ENCODE peak calls at places on chromosomes 5 and 9, in six cellular contexts. One of them, this sample, is unnamed.

GRCh38 chr5:127967983-127968592 is 115.5 kb upstream of the SLC12A2 start:
- DNase-seq in AG04450: no peak
- DNase-seq in spleen: no peak
- DNase-seq in colonic mucosa: no peak
- DNase-seq in WERI-Rb-1: no peak
- DNase-seq in heart right ventricle: no peak
- DNase-seq in this sample: no peak

GRCh38 chr5:163347671-163348070 is 89.7 kb upstream of the CCNG1 start:
- DNase-seq in AG04450: peak
- DNase-seq in spleen: no peak
- DNase-seq in colonic mucosa: peak
- DNase-seq in WERI-Rb-1: peak
- DNase-seq in heart right ventricle: no peak
- DNase-seq in this sample: peak

GRCh38 chr9:119443179-119443578 is 73.9 kb upstream of the BRINP1 start:
- DNase-seq in AG04450: no peak
- DNase-seq in spleen: no peak
- DNase-seq in colonic mucosa: no peak
- DNase-seq in WERI-Rb-1: no peak
- DNase-seq in heart right ventricle: no peak
- DNase-seq in this sample: no peak

GRCh38 chr5:91928751-91929521 is 545.8 kb upstream of the ARRDC3 start:
- DNase-seq in AG04450: no peak
- DNase-seq in spleen: no peak
- DNase-seq in colonic mucosa: no peak
- DNase-seq in WERI-Rb-1: no peak
- DNase-seq in heart right ventricle: no peak
- DNase-seq in this sample: no peak

GRCh38 chr5:168908207-168908606 is 329.0 kb upstream of the PANK3 start:
- DNase-seq in AG04450: no peak
- DNase-seq in spleen: no peak
- DNase-seq in colonic mucosa: no peak
- DNase-seq in WERI-Rb-1: no peak
- DNase-seq in heart right ventricle: no peak
- DNase-seq in this sample: no peak

GRCh38 chr5:6493681-6494454 is 45.2 kb downstream of the UBE2QL1 start:
- DNase-seq in AG04450: no peak
- DNase-seq in spleen: no peak
- DNase-seq in colonic mucosa: no peak
- DNase-seq in WERI-Rb-1: no peak
- DNase-seq in heart right ventricle: no peak
- DNase-seq in this sample: no peak

GRCh38 chr9:92763721-92764380 is 782 bp downstream of the BICD2 start:
- DNase-seq in AG04450: no peak
- DNase-seq in spleen: peak
- DNase-seq in colonic mucosa: no peak
- DNase-seq in WERI-Rb-1: peak
- DNase-seq in heart right ventricle: peak
- DNase-seq in this sample: peak

GRCh38 chr5:113230711-113231652 is 203.8 kb downstream of the TSSK1B start:
- DNase-seq in AG04450: no peak
- DNase-seq in spleen: no peak
- DNase-seq in colonic mucosa: no peak
- DNase-seq in WERI-Rb-1: no peak
- DNase-seq in heart right ventricle: no peak
- DNase-seq in this sample: no peak

GRCh38 chr9:127388037-127388855 is 8.7 kb upstream of the SLC2A8 start:
- DNase-seq in AG04450: peak
- DNase-seq in spleen: peak
- DNase-seq in colonic mucosa: peak
- DNase-seq in WERI-Rb-1: no peak
- DNase-seq in heart right ventricle: no peak
- DNase-seq in this sample: peak

GRCh38 chr5:53877243-53877642 is 316.8 kb downstream of the NDUFS4 start:
- DNase-seq in AG04450: peak
- DNase-seq in spleen: no peak
- DNase-seq in colonic mucosa: no peak
- DNase-seq in WERI-Rb-1: no peak
- DNase-seq in heart right ventricle: no peak
- DNase-seq in this sample: no peak

GRCh38 chr9:82987790-82988189 is 75.2 kb downstream of the RASEF start:
- DNase-seq in AG04450: no peak
- DNase-seq in spleen: no peak
- DNase-seq in colonic mucosa: peak
- DNase-seq in WERI-Rb-1: peak
- DNase-seq in heart right ventricle: no peak
- DNase-seq in this sample: no peak

GRCh38 chr5:33275921-33276705 is 164.7 kb upstream of the TARS1 start:
- DNase-seq in AG04450: no peak
- DNase-seq in spleen: no peak
- DNase-seq in colonic mucosa: no peak
- DNase-seq in WERI-Rb-1: no peak
- DNase-seq in heart right ventricle: no peak
- DNase-seq in this sample: no peak

GRCh38 chr9:126413470-126414051 is 86.9 kb downstream of the MVB12B start:
- DNase-seq in AG04450: no peak
- DNase-seq in spleen: no peak
- DNase-seq in colonic mucosa: no peak
- DNase-seq in WERI-Rb-1: no peak
- DNase-seq in heart right ventricle: no peak
- DNase-seq in this sample: no peak

GRCh38 chr5:124301850-124302249 is 444.6 kb downstream of the ZNF608 start:
- DNase-seq in AG04450: peak
- DNase-seq in spleen: no peak
- DNase-seq in colonic mucosa: no peak
- DNase-seq in WERI-Rb-1: no peak
- DNase-seq in heart right ventricle: no peak
- DNase-seq in this sample: no peak

GRCh38 chr5:180116441-180117377 is 45.1 kb upstream of the RNF130 start:
- DNase-seq in AG04450: no peak
- DNase-seq in spleen: peak
- DNase-seq in colonic mucosa: no peak
- DNase-seq in WERI-Rb-1: no peak
- DNase-seq in heart right ventricle: peak
- DNase-seq in this sample: no peak
- TF ChIP-seq CTCF in AG04450: no peak
- TF ChIP-seq CTCF in spleen: no peak
- TF ChIP-seq CTCF in colonic mucosa: no peak
- TF ChIP-seq CTCF in WERI-Rb-1: no peak
- TF ChIP-seq CTCF in heart right ventricle: no peak
- TF ChIP-seq CTCF in this sample: no peak

GRCh38 chr5:3854069-3854741 is 258.6 kb downstream of the IRX1 start:
- DNase-seq in AG04450: no peak
- DNase-seq in spleen: no peak
- DNase-seq in colonic mucosa: no peak
- DNase-seq in WERI-Rb-1: no peak
- DNase-seq in heart right ventricle: peak
- DNase-seq in this sample: no peak
- H3K27ac ChIP-seq in AG04450: no peak
- H3K27ac ChIP-seq in spleen: no peak
- H3K27ac ChIP-seq in colonic mucosa: no peak
- H3K27ac ChIP-seq in WERI-Rb-1: no peak
- H3K27ac ChIP-seq in heart right ventricle: peak
- H3K27ac ChIP-seq in this sample: no peak

GRCh38 chr5:141135030-141135717 is at the start of gene PCDHB5:
- DNase-seq in AG04450: no peak
- DNase-seq in spleen: no peak
- DNase-seq in colonic mucosa: no peak
- DNase-seq in WERI-Rb-1: peak
- DNase-seq in heart right ventricle: no peak
- DNase-seq in this sample: no peak
- TF ChIP-seq CTCF in AG04450: peak
- TF ChIP-seq CTCF in spleen: no peak
- TF ChIP-seq CTCF in colonic mucosa: no peak
- TF ChIP-seq CTCF in WERI-Rb-1: peak
- TF ChIP-seq CTCF in heart right ventricle: peak
- TF ChIP-seq CTCF in this sample: no peak

GRCh38 chr5:82169892-82170291 is 108.3 kb downstream of the RPS23 start:
- DNase-seq in AG04450: no peak
- DNase-seq in spleen: no peak
- DNase-seq in colonic mucosa: no peak
- DNase-seq in WERI-Rb-1: no peak
- DNase-seq in heart right ventricle: no peak
- DNase-seq in this sample: no peak

GRCh38 chr5:82164957-82165698 is 113.0 kb downstream of the RPS23 start:
- DNase-seq in AG04450: no peak
- DNase-seq in spleen: no peak
- DNase-seq in colonic mucosa: no peak
- DNase-seq in WERI-Rb-1: peak
- DNase-seq in heart right ventricle: no peak
- DNase-seq in this sample: no peak

GRCh38 chr5:82168294-82168693 is 109.9 kb downstream of the RPS23 start:
- DNase-seq in AG04450: no peak
- DNase-seq in spleen: no peak
- DNase-seq in colonic mucosa: no peak
- DNase-seq in WERI-Rb-1: no peak
- DNase-seq in heart right ventricle: no peak
- DNase-seq in this sample: no peak

GRCh38 chr5:82165740-82166530 is 112.2 kb downstream of the RPS23 start:
- DNase-seq in AG04450: peak
- DNase-seq in spleen: no peak
- DNase-seq in colonic mucosa: peak
- DNase-seq in WERI-Rb-1: peak
- DNase-seq in heart right ventricle: peak
- DNase-seq in this sample: no peak

GRCh38 chr5:82167372-82167771 is 110.8 kb downstream of the RPS23 start:
- DNase-seq in AG04450: no peak
- DNase-seq in spleen: no peak
- DNase-seq in colonic mucosa: no peak
- DNase-seq in WERI-Rb-1: no peak
- DNase-seq in heart right ventricle: no peak
- DNase-seq in this sample: no peak
- H3K27ac ChIP-seq in AG04450: no peak
- H3K27ac ChIP-seq in spleen: no peak
- H3K27ac ChIP-seq in colonic mucosa: no peak
- H3K27ac ChIP-seq in WERI-Rb-1: no peak
- H3K27ac ChIP-seq in heart right ventricle: no peak
- H3K27ac ChIP-seq in this sample: no peak

GRCh38 chr5:78367318-78367991 is 7.0 kb downstream of the SCAMP1 start:
- DNase-seq in AG04450: no peak
- DNase-seq in spleen: no peak
- DNase-seq in colonic mucosa: no peak
- DNase-seq in WERI-Rb-1: no peak
- DNase-seq in heart right ventricle: no peak
- DNase-seq in this sample: no peak
- TF ChIP-seq CTCF in AG04450: no peak
- TF ChIP-seq CTCF in spleen: no peak
- TF ChIP-seq CTCF in colonic mucosa: no peak
- TF ChIP-seq CTCF in WERI-Rb-1: peak
- TF ChIP-seq CTCF in heart right ventricle: no peak
- TF ChIP-seq CTCF in this sample: no peak

DNA sequence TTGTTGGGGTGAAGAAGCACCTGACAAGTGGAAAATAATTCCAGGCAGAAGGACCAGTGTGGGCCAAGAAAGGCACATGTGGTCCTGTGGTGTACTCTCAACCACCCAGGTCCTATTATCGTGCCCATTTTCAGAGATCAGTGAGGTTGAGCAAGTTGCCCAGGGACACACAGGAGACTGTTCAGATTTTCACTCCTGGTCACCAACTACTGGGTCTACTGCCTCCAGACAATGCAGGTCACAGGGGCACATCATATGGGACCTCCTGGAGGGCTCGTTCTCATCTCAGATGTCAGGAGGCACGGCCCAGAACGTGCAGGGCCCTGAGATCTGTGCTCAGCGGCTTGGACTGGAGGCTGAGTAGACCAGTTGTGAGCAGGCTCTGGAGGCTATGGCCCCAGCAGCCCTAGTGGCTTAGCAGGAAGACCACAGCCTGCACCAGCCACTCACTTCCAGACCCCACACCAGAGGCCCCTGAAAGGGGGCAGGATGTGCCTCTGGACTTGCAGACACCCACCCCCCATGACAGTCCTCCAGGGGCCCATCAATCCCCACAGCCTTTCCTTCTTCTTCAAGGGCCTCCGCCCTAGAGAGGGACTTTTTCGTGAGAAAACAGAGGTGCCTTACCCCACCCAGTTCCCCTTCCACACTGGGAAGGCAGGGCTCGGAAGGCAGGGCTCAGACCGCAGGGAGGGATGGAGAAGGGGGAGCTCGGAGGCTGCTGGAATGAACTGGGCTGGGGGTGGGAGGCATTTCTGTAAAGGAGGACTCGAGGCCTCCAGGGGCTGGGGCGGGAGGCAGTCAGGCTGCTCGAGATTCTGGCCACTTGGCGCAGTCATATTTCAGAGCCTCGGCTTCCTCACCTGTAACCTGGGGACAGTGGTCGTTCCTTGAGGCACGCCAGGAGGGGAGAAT is 82.7 kb upstream of the NEURL1B start:
- DNase-seq in AG04450: no peak
- DNase-seq in spleen: peak
- DNase-seq in colonic mucosa: no peak
- DNase-seq in WERI-Rb-1: no peak
- DNase-seq in heart right ventricle: no peak
- DNase-seq in this sample: no peak
- H3K27ac ChIP-seq in AG04450: peak
- H3K27ac ChIP-seq in spleen: no peak
- H3K27ac ChIP-seq in colonic mucosa: no peak
- H3K27ac ChIP-seq in WERI-Rb-1: peak
- H3K27ac ChIP-seq in heart right ventricle: peak
- H3K27ac ChIP-seq in this sample: no peak

This sample was measured in CD4-positive, alpha-beta T cell.